ENCODE peak calls at places on chromosomes 4 and X, in four cellular contexts. V is stomach, Q is GM12878, D is suprapubic skin. Y is an unnamed sample.

GRCh38 chrX:22800360-22800759 is 199.4 kb upstream of the DDX53 start:
- DNase-seq in V (no peak), Q (no peak), D (no peak), Y (no peak)

GRCh38 chr4:81756973-81757372 is 285.3 kb upstream of the RASGEF1B start:
- DNase-seq in V (no peak), Q (peak; percentile 8), D (no peak), Y (no peak)

GRCh38 chr4:184102927-184103326 is 114.7 kb downstream of the ENPP6 start:
- DNase-seq in V (no peak), Q (no peak), D (no peak), Y (no peak)

GRCh38 chrX:2552621-2553297 is 52.0 kb upstream of the DHRSX start:
- DNase-seq in V (no peak), Q (no peak), D (no peak), Y (no peak)

GRCh38 chr4:127162741-127163140 is 470.0 kb upstream of the INTU start:
- DNase-seq in V (no peak), Q (no peak), D (no peak), Y (no peak)

GRCh38 chrX:101219116-101219839 is at the start of gene DRP2:
- DNase-seq in V (no peak), Q (no peak), D (no peak), Y (no peak)

GRCh38 chrX:68842781-68843581 is 14.2 kb downstream of the EFNB1 start:
- DNase-seq in V (peak; percentile 39), Q (no peak), D (no peak), Y (no peak)

GRCh38 chrX:22652596-22652995 is 347.2 kb upstream of the DDX53 start:
- DNase-seq in V (no peak), Q (no peak), D (no peak), Y (no peak)

GRCh38 chr4:150310159-150310895 is 232.1 kb downstream of the DCLK2 start:
- DNase-seq in V (no peak), Q (no peak), D (no peak), Y (no peak)

GRCh38 chr4:177573487-177573886 is 131.2 kb upstream of the AGA start:
- DNase-seq in V (no peak), Q (no peak), D (no peak), Y (no peak)

GRCh38 chrX:57282568-57282967 is 3.9 kb upstream of the FAAH2 start:
- DNase-seq in V (no peak), Q (no peak), D (no peak), Y (no peak)

GRCh38 chrX:44828008-44828605 is 15.7 kb upstream of the DUSP21 start:
- DNase-seq in V (no peak), Q (no peak), D (no peak), Y (no peak)

GRCh38 chr4:147860960-147861359 is 129.1 kb downstream of the ARHGAP10 start:
- DNase-seq in V (no peak), Q (no peak), D (no peak), Y (no peak)

GRCh38 chr4:41882622-41883347 is 52.4 kb upstream of the TMEM33 start:
- DNase-seq in V (peak; percentile 42), Q (no peak), D (no peak), Y (no peak)

GRCh38 chrX:25968920-25969319 is 169.2 kb upstream of the MAGEB18 start:
- DNase-seq in V (no peak), Q (no peak), D (no peak), Y (no peak)

GRCh38 chr4:116357758-116358157 is 727.6 kb downstream of the TRAM1L1 start:
- DNase-seq in V (peak; percentile 48), Q (no peak), D (no peak), Y (no peak)

GRCh38 chr4:159926871-159927270 is 824.0 kb downstream of the RAPGEF2 start:
- DNase-seq in V (no peak), Q (no peak), D (no peak), Y (no peak)

GRCh38 chr4:7650606-7651400 is 216.1 kb upstream of the PSAPL1 start:
- DNase-seq in V (no peak), Q (no peak), D (no peak), Y (no peak)

GRCh38 chr4:183192566-183192965 is 93.5 kb downstream of the WWC2 start:
- DNase-seq in V (no peak), Q (no peak), D (no peak), Y (no peak)

GRCh38 chr4:176789955-176790354 is 2.8 kb downstream of the VEGFC start:
- DNase-seq in V (no peak), Q (no peak), D (no peak), Y (no peak)

GRCh38 chr4:150746156-150746555 is 164.2 kb downstream of the MAB21L2 start:
- DNase-seq in V (no peak), Q (no peak), D (no peak), Y (no peak)

GRCh38 chrX:108439434-108439883 is at the start of gene COL4A5:
- DNase-seq in V (peak; percentile 49), Q (no peak), D (no peak), Y (peak; percentile 91)

GRCh38 chr4:149933883-149934282 is 118.2 kb upstream of the IQCM start:
- DNase-seq in V (no peak), Q (no peak), D (no peak), Y (no peak)

GRCh38 chr4:139416073-139416673 is 37.7 kb upstream of the RAB33B start:
- DNase-seq in V (no peak), Q (no peak), D (no peak), Y (no peak)

GRCh38 chr4:101792056-101792575 is 1.6 kb downstream of the BANK1 start:
- DNase-seq in V (no peak), Q (no peak), D (no peak), Y (no peak)

DNA sequence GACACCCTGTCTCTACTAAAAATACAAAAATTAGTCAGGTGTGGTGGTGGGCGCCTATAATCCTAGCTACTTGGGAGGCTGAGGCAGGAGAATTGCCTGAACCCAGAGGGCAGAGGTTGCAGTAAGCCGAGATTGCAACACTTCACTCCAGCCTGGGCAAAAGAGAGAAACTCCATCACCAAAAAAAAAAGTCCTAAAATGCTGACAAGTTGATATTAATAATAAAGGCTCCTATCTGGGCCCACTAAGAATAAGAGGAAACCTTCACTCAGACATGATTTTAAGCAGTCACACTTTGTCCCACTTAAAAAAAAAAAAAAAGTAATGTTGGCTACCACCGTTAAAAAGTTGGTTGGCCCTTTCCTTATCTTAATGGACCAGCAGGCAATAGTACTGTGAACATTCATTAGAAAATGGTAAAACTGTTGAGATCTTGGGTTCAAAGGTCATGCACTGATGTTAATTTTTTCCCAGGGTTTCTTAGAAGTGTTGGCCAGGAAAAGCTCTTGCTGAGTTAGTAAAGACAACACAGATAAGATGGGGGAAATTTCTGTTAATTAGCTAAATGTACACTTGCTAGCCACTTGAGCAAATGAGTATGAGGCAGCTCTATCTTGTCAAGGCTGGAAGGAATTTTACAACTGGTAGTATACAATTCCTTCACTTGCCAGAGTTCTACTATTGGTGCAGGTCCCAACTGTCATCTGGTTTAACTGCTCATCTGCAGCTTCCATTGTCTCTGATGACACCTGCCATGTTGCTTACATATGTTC is 43.6 kb upstream of the BMP2K start:
- DNase-seq in V (no peak), Q (no peak), D (no peak), Y (no peak)
- TF ChIP-seq EP300 in V (no peak), Q (no peak), D (no peak), Y (no peak)

GRCh38 chrX:152830312-152831305 is at the start of the genes CETN2 and NSDHL:
- DNase-seq in V (peak; percentile 95), Q (peak; percentile 80), D (peak; percentile 96), Y (peak; percentile 98)
- TF ChIP-seq POLR2AphosphoS5 in V (peak; percentile 40), Q (peak; percentile 61), D (no peak), Y (peak; percentile 73)

DNA sequence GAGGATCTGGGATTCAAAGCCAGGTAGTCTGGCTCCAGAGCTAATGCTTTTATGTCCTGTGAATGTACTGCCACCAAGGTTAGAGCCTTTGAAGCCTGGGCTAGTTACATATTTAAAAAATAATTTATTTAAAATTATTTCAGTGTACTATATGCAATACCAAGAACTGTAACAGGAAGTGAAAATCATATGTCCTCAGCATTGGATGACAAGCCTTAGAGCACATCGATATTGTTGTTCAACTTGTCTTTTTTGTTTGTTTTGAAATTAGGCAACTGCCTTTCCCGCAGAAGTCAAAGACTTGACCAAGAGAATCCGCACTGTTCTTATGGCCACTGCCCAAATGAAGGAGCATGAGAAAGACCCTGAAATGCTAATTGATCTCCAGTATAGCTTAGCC is 73.1 kb upstream of the IL13RA1 start:
- DNase-seq in V (no peak), Q (no peak), D (no peak), Y (no peak)
- TF ChIP-seq CTCF in V (no peak), Q (no peak), D (no peak), Y (no peak)

DNA sequence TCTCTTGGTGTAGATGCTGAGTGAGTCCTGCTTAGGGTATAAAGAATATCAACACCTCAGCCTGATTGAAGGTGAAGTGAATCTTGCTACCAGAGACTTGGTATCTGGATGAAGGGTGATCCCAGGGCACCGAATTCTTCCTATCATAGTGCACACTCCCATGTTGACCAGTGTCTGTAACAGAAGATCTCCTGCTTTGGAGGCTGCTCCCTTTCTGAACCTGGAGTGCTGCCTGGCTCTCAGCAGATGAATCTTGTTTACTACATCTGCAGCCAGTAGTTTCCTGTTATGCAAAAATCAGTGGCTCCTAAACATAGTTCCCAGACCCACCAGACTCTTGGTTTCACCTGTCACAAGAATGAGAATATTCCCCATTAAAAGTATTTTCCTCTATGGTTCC is 191.7 kb upstream of the GK2 start:
- DNase-seq in V (no peak), Q (no peak), D (no peak), Y (no peak)
- TF ChIP-seq EP300 in V (no peak), Q (no peak), D (no peak), Y (no peak)

DNA sequence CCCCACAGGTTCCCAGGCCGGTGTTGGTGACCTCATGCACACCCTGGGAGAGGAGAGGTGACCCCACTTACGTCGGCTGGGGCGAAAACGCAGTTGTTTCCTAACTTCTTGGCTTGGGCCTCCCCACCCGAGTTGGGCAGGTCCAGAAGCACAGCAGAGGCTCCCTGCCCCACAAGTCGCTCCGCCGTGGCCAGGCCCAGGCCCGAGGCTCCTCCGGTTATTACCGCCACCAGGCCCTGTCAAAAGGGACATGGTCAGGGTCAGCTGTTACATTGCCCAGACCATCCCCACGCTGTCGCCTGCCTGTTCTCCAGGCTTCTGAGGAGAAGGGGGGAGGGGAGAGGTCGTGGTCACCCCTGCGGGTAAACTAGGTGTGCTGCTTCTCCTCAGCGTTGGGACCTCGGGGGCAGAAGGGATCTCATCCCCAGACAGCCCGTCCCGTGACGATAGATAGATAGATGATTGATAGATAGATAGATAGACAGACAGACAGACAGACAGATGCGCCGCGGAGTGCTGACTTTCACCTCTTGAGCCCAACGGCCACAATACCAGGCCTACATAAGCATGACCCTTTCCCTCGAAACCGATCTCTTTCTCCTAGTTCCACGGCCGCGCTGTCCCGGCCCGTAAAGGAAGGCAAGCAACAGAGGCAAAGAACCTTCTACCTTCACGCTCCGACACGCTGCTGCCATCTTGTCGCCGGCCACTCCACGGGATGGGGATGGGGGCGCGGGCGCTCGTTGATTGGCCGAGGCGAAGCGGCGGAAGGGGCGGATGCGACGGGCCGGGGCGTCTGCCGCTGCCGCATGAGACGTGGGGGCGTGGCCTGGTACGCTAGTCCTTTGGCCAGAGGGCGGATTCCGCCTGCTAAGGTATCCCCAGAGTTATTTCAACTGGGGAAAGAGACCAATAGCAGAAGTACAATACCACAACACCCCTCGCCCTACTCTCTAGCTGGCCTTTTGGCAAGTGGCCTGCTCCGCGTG is at the start of gene HSD17B10:
- DNase-seq in V (peak; percentile 92), Q (peak; percentile 56), D (peak; percentile 93), Y (peak; percentile 95)
- TF ChIP-seq POLR2AphosphoS5 in V (peak; percentile 78), Q (peak; percentile 89), D (no peak), Y (peak; percentile 79)